ENCODE peak calls at places on chromosome 15, in six cellular contexts. I is RWPE1, Y is fibroblast of the conjunctiva, V is ACHN, B is SIG-M5, K is Caki2. S is an unnamed sample.

GRCh38 chr15:31387483-31388118 is 61.0 kb downstream of the KLF13 start:
- DNase-seq in I (no peak), Y (no peak), V (no peak), B (no peak), K (no peak), S (no peak)

GRCh38 chr15:80240261-80240660 is 11.8 kb downstream of the CTXND1 start:
- DNase-seq in I (no peak), Y (no peak), V (no peak), B (no peak), K (no peak), S (no peak)

GRCh38 chr15:68268405-68268804 is 9.1 kb upstream of the FEM1B start:
- DNase-seq in I (peak), Y (no peak), V (no peak), B (no peak), K (no peak), S (no peak)

GRCh38 chr15:68335251-68335650 is 57.7 kb downstream of the FEM1B start:
- DNase-seq in I (peak), Y (no peak), V (peak), B (no peak), K (no peak), S (no peak)

GRCh38 chr15:73866881-73867410 is 6.4 kb upstream of the TBC1D21 start:
- DNase-seq in I (no peak), Y (no peak), V (no peak), B (no peak), K (no peak), S (no peak)

GRCh38 chr15:100879461-100880138 is at the start of gene ALDH1A3:
- DNase-seq in I (peak), Y (no peak), V (peak), B (no peak), K (peak), S (peak)

GRCh38 chr15:82540984-82541431 is 751 bp upstream of the RPS17 start:
- DNase-seq in I (peak), Y (no peak), V (no peak), B (no peak), K (no peak), S (no peak)

GRCh38 chr15:48242531-48242930 is 36.4 kb downstream of the SLC12A1 start:
- DNase-seq in I (no peak), Y (no peak), V (no peak), B (no peak), K (no peak), S (no peak)

GRCh38 chr15:71080166-71080565 is 35.1 kb upstream of the THSD4 start:
- DNase-seq in I (peak), Y (no peak), V (no peak), B (no peak), K (no peak), S (no peak)

GRCh38 chr15:52220251-52220650 is 29.1 kb upstream of the GNB5 start:
- DNase-seq in I (no peak), Y (no peak), V (no peak), B (no peak), K (no peak), S (no peak)

GRCh38 chr15:23642413-23643044 is 5.1 kb downstream of the MAGEL2 start:
- DNase-seq in I (peak), Y (peak), V (peak), B (no peak), K (peak), S (no peak)

GRCh38 chr15:101349497-101349951 is 54.5 kb upstream of the SNRPA1 start:
- DNase-seq in I (no peak), Y (no peak), V (no peak), B (no peak), K (no peak), S (no peak)

GRCh38 chr15:74873756-74874424 is 725 bp upstream of the SCAMP2 start:
- DNase-seq in I (no peak), Y (no peak), V (peak), B (no peak), K (no peak), S (no peak)

GRCh38 chr15:51320843-51321242 is 17.6 kb downstream of the CYP19A1 start:
- DNase-seq in I (no peak), Y (no peak), V (no peak), B (no peak), K (no peak), S (no peak)

GRCh38 chr15:66254364-66255292 is 1.1 kb upstream of the MEGF11 start:
- DNase-seq in I (no peak), Y (no peak), V (no peak), B (no peak), K (no peak), S (no peak)

GRCh38 chr15:48632651-48633050 is 12.9 kb downstream of the FBN1 start:
- DNase-seq in I (no peak), Y (no peak), V (no peak), B (no peak), K (no peak), S (no peak)

GRCh38 chr15:78364233-78364632 is 24.1 kb downstream of the CRABP1 start:
- DNase-seq in I (no peak), Y (peak), V (no peak), B (no peak), K (no peak), S (no peak)

GRCh38 chr15:38076806-38077205 is 142.4 kb downstream of the TMCO5A start:
- DNase-seq in I (no peak), Y (no peak), V (no peak), B (no peak), K (no peak), S (no peak)

GRCh38 chr15:67865331-67865730 is 25.5 kb upstream of the RNU6-1 start:
- DNase-seq in I (no peak), Y (no peak), V (no peak), B (no peak), K (no peak), S (no peak)

GRCh38 chr15:55250392-55250791 is 39.2 kb downstream of the RAB27A start:
- DNase-seq in I (peak), Y (peak), V (no peak), B (peak), K (no peak), S (no peak)

GRCh38 chr15:48897144-48897814 is 19.3 kb downstream of the EID1 start:
- DNase-seq in I (no peak), Y (peak), V (no peak), B (no peak), K (no peak), S (no peak)

GRCh38 chr15:40598126-40598525 is 4.1 kb downstream of the KNL1 start:
- DNase-seq in I (no peak), Y (no peak), V (no peak), B (no peak), K (no peak), S (no peak)

GRCh38 chr15:43186003-43186353 is 775 bp downstream of the CCNDBP1 start:
- DNase-seq in I (no peak), Y (no peak), V (peak), B (no peak), K (no peak), S (peak)

GRCh38 chr15:81174759-81175327 is 21.8 kb upstream of the IL16 start:
- DNase-seq in I (no peak), Y (no peak), V (no peak), B (no peak), K (no peak), S (no peak)

GRCh38 chr15:30671309-30671708 is 45.4 kb downstream of the ARHGAP11B start:
- DNase-seq in I (no peak), Y (no peak), V (no peak), B (no peak), K (no peak), S (no peak)

S was measured in GM19239.